ENCODE peak calls at places on chromosomes 7 and 10, in eight cellular contexts. M is testis, A is mammary epithelial cell, P is cardiac muscle cell, H is breast epithelium, V is transverse colon, B is left ventricle myocardium inferior, I is lower lobe of right lung. S is an unnamed sample. For H3K4me1, the result is how much of the 10 kb centered on the place peaks cover.

GRCh38 chr7:84642611-84643010 is 448.0 kb upstream of the SEMA3A start:
- DNase-seq in I (no peak), M (no peak), P (no peak), B (no peak), A (no peak), H (no peak), V (no peak), S (no peak)

GRCh38 chr10:5649746-5650145 is 16.6 kb downstream of the ASB13 start:
- DNase-seq in I (no peak), H (no peak), V (no peak), A (no peak), B (no peak), P (no peak), M (no peak), S (no peak)

GRCh38 chr10:88565072-88565471 is 18.0 kb downstream of the RNLS start:
- DNase-seq in B (no peak), A (peak), H (no peak), I (no peak), M (no peak), P (peak), V (no peak), S (no peak)

GRCh38 chr10:126599949-126600627 is 70.4 kb downstream of the C10orf90 start:
- DNase-seq in A (no peak), I (no peak), H (no peak), V (no peak), P (no peak), M (no peak), B (no peak), S (no peak)

GRCh38 chr7:88299126-88299525 is 7.6 kb downstream of the STEAP4 start:
- DNase-seq in V (no peak), H (no peak), P (no peak), M (no peak), B (no peak), I (no peak), A (no peak), S (no peak)

GRCh38 chr7:45089314-45089891 is 634 bp upstream of the NACAD start:
- DNase-seq in P (peak), H (peak), A (peak), V (peak), B (peak), M (peak), I (no peak), S (peak)

GRCh38 chr10:104648421-104648820 is 7.3 kb downstream of the SORCS3 start:
- DNase-seq in A (no peak), P (no peak), H (no peak), M (no peak), V (no peak), B (no peak), I (no peak), S (no peak)

GRCh38 chr10:30898964-30899363 is 132.7 kb downstream of the ZNF438 start:
- DNase-seq in B (no peak), A (no peak), P (no peak), V (no peak), I (no peak), M (no peak), H (no peak), S (no peak)

GRCh38 chr10:50395279-50395678 is 144.0 kb upstream of the ASAH2 start:
- DNase-seq in B (no peak), V (no peak), I (no peak), A (peak), H (no peak), P (peak), M (no peak), S (peak)

GRCh38 chr7:27164381-27165088 is 802 bp downstream of the HOXA9 start:
- DNase-seq in A (peak), M (no peak), B (peak), I (peak), P (no peak), V (no peak), H (no peak), S (peak)

GRCh38 chr10:133264455-133264854 is 12.2 kb downstream of the ADAM8 start:
- DNase-seq in A (no peak), B (no peak), I (no peak), M (no peak), P (no peak), H (no peak), V (peak), S (no peak)

GRCh38 chr7:175955-176354 is 16.4 kb upstream of the FAM20C start:
- DNase-seq in V (no peak), I (no peak), A (no peak), B (no peak), H (no peak), M (no peak), P (no peak), S (no peak)

GRCh38 chr10:14740684-14741247 is 33.9 kb downstream of the FAM107B start:
- DNase-seq in M (no peak), I (no peak), P (no peak), H (no peak), B (no peak), A (no peak), V (no peak), S (no peak)

GRCh38 chr7:121076350-121077164 is 88.0 kb downstream of the CPED1 start:
- DNase-seq in H (no peak), A (peak), M (no peak), V (no peak), I (no peak), P (peak), B (no peak), S (no peak)

GRCh38 chr10:106387063-106387462 is 777.4 kb downstream of the SORCS1 start:
- DNase-seq in A (peak), V (no peak), M (no peak), I (no peak), P (peak), H (no peak), B (no peak), S (no peak)

GRCh38 chr10:132788180-132788830 is 2.4 kb upstream of the NKX6-2 start:
- DNase-seq in V (peak), B (no peak), H (no peak), I (no peak), P (peak), A (no peak), M (peak), S (no peak)

GRCh38 chr7:87100326-87100725 is 40.9 kb upstream of the ELAPOR2 start:
- DNase-seq in M (no peak), V (no peak), P (no peak), H (no peak), A (peak), B (no peak), I (no peak), S (no peak)

GRCh38 chr10:22649390-22649841 is 65.0 kb downstream of the PIP4K2A start:
- DNase-seq in P (no peak), V (no peak), B (no peak), M (no peak), I (no peak), A (no peak), H (no peak), S (no peak)

GRCh38 chr7:102431617-102432298 is 1.6 kb upstream of the ORAI2 start:
- DNase-seq in H (no peak), A (peak), I (no peak), M (no peak), V (peak), P (no peak), B (no peak), S (peak)

GRCh38 chr7:43868681-43869017 is 668 bp downstream of the MRPS24 start:
- DNase-seq in I (no peak), B (no peak), H (no peak), M (no peak), A (no peak), V (no peak), P (no peak), S (no peak)

GRCh38 chr7:16007911-16008310 is 321.4 kb upstream of the MEOX2 start:
- DNase-seq in A (no peak), V (no peak), P (no peak), M (no peak), B (no peak), I (no peak), H (no peak), S (no peak)

GRCh38 chr10:63929826-63930467 is 408.7 kb downstream of the REEP3 start:
- DNase-seq in H (no peak), M (no peak), V (no peak), B (no peak), P (no peak), A (no peak), I (no peak), S (peak)

GRCh38 chr7:42744746-42745145 is 167.1 kb downstream of the C7orf25 start:
- DNase-seq in P (no peak), I (no peak), B (no peak), V (no peak), H (no peak), A (no peak), M (no peak), S (no peak)

GRCh38 chr7:108972009-108972408 is 402.3 kb downstream of the DNAJB9 start:
- DNase-seq in I (no peak), V (no peak), M (no peak), B (no peak), P (peak), H (no peak), A (no peak), S (peak)

GRCh38 chr7:154775681-154776080 is 227.2 kb downstream of the PAXIP1 start:
- DNase-seq in P (no peak), B (no peak), A (no peak), V (no peak), H (no peak), M (no peak), I (no peak), S (no peak)

GRCh38 chr7:102843850-102844249 is 69.0 kb upstream of the LRRC17 start:
- DNase-seq in A (no peak), I (no peak), B (no peak), V (no peak), H (no peak), P (no peak), M (no peak), S (no peak)

GRCh38 chr10:25849268-25849667 is 84.8 kb upstream of the MYO3A start:
- DNase-seq in I (no peak), B (no peak), M (no peak), H (no peak), V (no peak), P (no peak), A (no peak), S (no peak)

GRCh38 chr10:80485410-80486135 is 31.5 kb downstream of the TSPAN14 start:
- DNase-seq in M (no peak), A (no peak), B (no peak), I (no peak), H (no peak), P (no peak), V (peak), S (no peak)

GRCh38 chr7:44541-44896 is 147.9 kb upstream of the FAM20C start:
- DNase-seq in M (no peak), B (no peak), I (peak), H (peak), P (no peak), A (no peak), V (no peak), S (no peak)

DNA sequence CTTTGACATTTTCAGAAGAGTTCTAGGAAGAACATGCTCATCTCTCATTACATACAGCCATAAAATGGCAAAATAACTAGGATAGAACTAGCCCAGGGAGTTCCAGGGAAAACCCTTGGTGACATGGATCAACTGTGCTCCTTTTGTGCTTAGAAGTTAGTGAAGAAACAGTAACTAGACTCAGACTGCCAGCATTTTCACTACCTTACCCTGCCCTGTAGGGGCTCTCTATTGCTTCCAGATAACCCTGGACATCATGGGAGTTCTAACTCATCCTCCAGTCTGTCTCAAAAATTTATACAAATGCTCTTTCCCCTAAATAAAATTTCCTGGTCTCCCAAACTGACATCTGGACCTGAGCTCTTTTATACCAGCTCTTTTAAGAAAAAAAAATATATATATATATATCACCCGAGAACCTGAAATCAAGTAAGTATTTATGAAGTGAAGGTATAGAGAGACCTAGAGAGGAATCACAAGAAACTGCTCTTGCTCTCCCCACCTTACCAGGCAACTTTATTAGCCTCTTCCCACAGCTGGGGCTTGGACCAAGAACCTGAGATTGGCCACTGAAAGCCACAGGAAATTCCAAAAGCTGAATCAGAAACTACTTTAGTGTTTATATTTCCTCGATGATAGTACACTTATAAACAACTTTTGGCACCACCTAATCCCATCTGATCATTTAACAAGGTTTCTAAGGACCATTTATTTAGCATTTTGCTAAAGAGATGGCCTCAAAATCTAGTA is 101.4 kb downstream of the RELN start:
- DNase-seq in H (no peak), B (no peak), A (no peak), M (no peak), P (no peak), V (no peak), I (no peak), S (no peak)
- H3K4me1 ChIP-seq in H (under half), B (under half), A (under half), M (under half), P (under half), V (under half), I (under half), S (under half)

GRCh38 chr10:70832236-70832635 is 16.5 kb downstream of the SGPL1 start:
- DNase-seq in A (no peak), B (no peak), I (no peak), H (no peak), V (no peak), P (no peak), M (no peak), S (no peak)
- H3K27ac ChIP-seq in A (peak), B (no peak), I (no peak), H (no peak), V (no peak), P (peak), M (no peak), S (no peak)

DNA sequence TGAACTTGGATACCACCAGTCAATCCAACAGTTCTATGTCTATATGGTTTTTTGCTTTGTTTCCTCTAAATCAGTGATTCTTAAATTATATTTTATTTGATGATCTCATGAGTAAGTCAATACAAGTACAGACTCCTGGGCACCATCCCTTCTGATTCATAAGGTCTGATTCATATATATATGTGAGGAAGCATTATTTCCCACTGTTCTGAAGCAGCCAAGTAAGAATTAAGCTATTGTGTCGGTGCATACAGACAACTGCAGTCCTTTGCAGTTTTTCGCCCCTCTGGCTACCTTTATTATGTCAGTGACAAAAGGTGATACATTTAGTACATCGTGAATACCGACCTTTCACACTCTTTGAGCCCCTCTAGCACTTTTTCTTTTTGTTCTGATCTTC is 1079.7 kb upstream of the C7orf33 start:
- DNase-seq in B (no peak), V (no peak), M (no peak), I (no peak), A (peak), P (peak), H (no peak), S (no peak)
- H3K4me1 ChIP-seq in B (under half), V (under half), M (under half), I (under half), A (under half), P (under half), H (under half), S (under half)

GRCh38 chr7:139993592-139993991 is 69.2 kb downstream of the PARP12 start:
- DNase-seq in M (no peak), P (no peak), V (no peak), I (no peak), A (no peak), B (no peak), H (no peak), S (no peak)

GRCh38 chr7:139995034-139995915 is 67.5 kb downstream of the PARP12 start:
- DNase-seq in P (peak), H (no peak), A (no peak), M (peak), V (no peak), I (no peak), B (peak), S (peak)

GRCh38 chr7:139992353-139993054 is 70.2 kb downstream of the PARP12 start:
- DNase-seq in I (no peak), P (peak), M (no peak), B (no peak), H (no peak), A (no peak), V (no peak), S (no peak)

GRCh38 chr7:139993169-139993568 is 69.6 kb downstream of the PARP12 start:
- DNase-seq in B (no peak), M (no peak), V (no peak), A (no peak), I (no peak), P (no peak), H (no peak), S (no peak)

DNA sequence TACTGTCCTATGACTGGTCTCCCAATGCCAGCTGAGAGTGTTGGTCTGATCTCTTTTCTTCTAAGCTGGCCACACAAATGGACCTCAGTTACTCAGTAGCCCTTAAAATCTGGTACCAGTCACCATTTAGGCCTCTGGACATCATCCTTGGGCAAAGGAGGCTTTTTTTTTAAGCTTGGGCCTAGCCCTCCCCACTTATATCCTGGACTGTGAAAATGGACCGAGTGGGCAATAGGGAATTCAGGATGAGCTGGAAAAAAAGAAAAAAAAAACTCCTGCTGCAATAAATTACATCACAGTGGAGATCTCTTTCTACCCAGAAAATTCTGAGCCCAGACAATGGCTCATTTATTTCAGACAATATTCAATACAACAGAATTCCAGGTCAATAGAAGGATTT is 68.4 kb downstream of the PARP12 start:
- DNase-seq in H (no peak), P (no peak), A (no peak), B (no peak), M (no peak), I (no peak), V (no peak), S (no peak)
- H3K27ac ChIP-seq in H (no peak), P (peak), A (no peak), B (no peak), M (no peak), I (no peak), V (no peak), S (no peak)